ENCODE peak calls at places on chromosomes 2 and 18, in seven cellular contexts. L is smooth muscle cell of the brain vasculature; M is uterus; R is GM23248; O is amniotic stem cell; Q is endothelial cell; T is CD4-positive, alpha-beta memory T cell. Y is an unnamed sample.

GRCh38 chr18:69617888-69618287 is 217.2 kb downstream of the DOK6 start:
- DNase-seq in M (no peak), Q (no peak), O (peak), T (no peak), L (no peak), R (peak), Y (no peak)

GRCh38 chr2:113754989-113755689 is 1.3 kb downstream of the SLC35F5 start:
- DNase-seq in L (no peak), O (no peak), T (no peak), Q (no peak), R (peak), M (no peak), Y (no peak)

GRCh38 chr2:190717306-190717705 is 68.4 kb downstream of the NAB1 start:
- DNase-seq in R (no peak), L (no peak), O (no peak), M (no peak), Q (no peak), T (no peak), Y (no peak)

GRCh38 chr2:219071189-219071816 is 10.6 kb upstream of the IHH start:
- DNase-seq in M (no peak), T (no peak), L (no peak), R (peak), Q (no peak), O (no peak), Y (no peak)

GRCh38 chr2:161246301-161246700 is 61.9 kb upstream of the PSMD14 start:
- DNase-seq in R (no peak), T (no peak), Q (no peak), M (no peak), L (no peak), O (no peak), Y (no peak)

GRCh38 chr2:118732432-118732831 is 115.0 kb downstream of the EN1 start:
- DNase-seq in R (peak), T (no peak), M (no peak), O (no peak), Q (no peak), L (no peak), Y (no peak)

GRCh38 chr2:127275356-127275755 is 18.6 kb downstream of the ERCC3 start:
- DNase-seq in M (no peak), T (no peak), R (no peak), O (no peak), L (no peak), Q (no peak), Y (no peak)

GRCh38 chr2:100381240-100381639 is 36.2 kb downstream of the CHST10 start:
- DNase-seq in Q (peak), O (peak), T (peak), M (peak), L (peak), R (peak), Y (no peak)

GRCh38 chr2:17672583-17673317 is 80.9 kb downstream of the SMC6 start:
- DNase-seq in L (no peak), M (no peak), Q (no peak), O (peak), T (no peak), R (peak), Y (no peak)

GRCh38 chr2:112181571-112182290 is 43.5 kb downstream of the FBLN7 start:
- DNase-seq in L (no peak), T (peak), Q (peak), M (no peak), O (no peak), R (no peak), Y (no peak)

GRCh38 chr2:223626713-223627112 is 24.6 kb upstream of the SCG2 start:
- DNase-seq in M (no peak), R (peak), T (no peak), O (peak), Q (no peak), L (no peak), Y (no peak)

GRCh38 chr2:56168163-56168562 is 15.6 kb upstream of the CCDC85A start:
- DNase-seq in M (no peak), O (no peak), R (peak), Q (no peak), T (no peak), L (no peak), Y (no peak)

GRCh38 chr2:41668529-41668928 is 379.3 kb upstream of the PKDCC start:
- DNase-seq in T (no peak), Q (no peak), O (no peak), L (no peak), R (no peak), M (no peak), Y (no peak)

GRCh38 chr2:36729067-36729466 is 32.6 kb downstream of the VIT start:
- DNase-seq in L (no peak), Q (no peak), R (peak), M (no peak), O (no peak), T (no peak), Y (no peak)

GRCh38 chr2:158676696-158677095 is 118.4 kb upstream of the DAPL1 start:
- DNase-seq in R (no peak), T (no peak), L (no peak), M (no peak), O (no peak), Q (no peak), Y (no peak)

GRCh38 chr2:64524604-64525322 is 635 bp downstream of the AFTPH start:
- DNase-seq in O (no peak), Q (peak), L (no peak), M (peak), R (peak), T (no peak), Y (no peak)

GRCh38 chr2:135798762-135799161 is 38.2 kb downstream of the LCT start:
- DNase-seq in L (no peak), O (no peak), T (no peak), Q (no peak), M (no peak), R (peak), Y (no peak)

GRCh38 chr2:49110571-49111315 is 43.6 kb downstream of the FSHR start:
- DNase-seq in M (no peak), T (no peak), O (no peak), Q (no peak), L (no peak), R (no peak), Y (no peak)

GRCh38 chr2:239286901-239287300 is 113.9 kb downstream of the HDAC4 start:
- DNase-seq in O (no peak), L (no peak), M (no peak), Q (no peak), R (no peak), T (no peak), Y (no peak)

GRCh38 chr2:224032283-224032682 is 6.8 kb downstream of the SERPINE2 start:
- DNase-seq in R (no peak), Q (no peak), T (no peak), O (no peak), M (no peak), L (no peak), Y (no peak)

GRCh38 chr18:79609021-79609461 is 70.6 kb upstream of the CTDP1 start:
- DNase-seq in Q (no peak), M (peak), O (no peak), T (no peak), R (no peak), L (no peak), Y (no peak)

GRCh38 chr2:55112229-55113016 is 62.2 kb upstream of the RTN4 start:
- DNase-seq in M (peak), L (peak), O (no peak), Q (no peak), T (no peak), R (peak), Y (no peak)

GRCh38 chr18:41972067-41973000 is 17.3 kb downstream of the PIK3C3 start:
- DNase-seq in T (no peak), M (no peak), O (no peak), Q (no peak), R (no peak), L (no peak), Y (no peak)

GRCh38 chr2:240713928-240714746 is 22.5 kb downstream of the AQP12A start:
- DNase-seq in M (no peak), L (no peak), Q (no peak), R (no peak), O (no peak), T (no peak), Y (no peak)

GRCh38 chr2:173457366-173457765 is 102.7 kb downstream of the CDCA7 start:
- DNase-seq in T (no peak), O (no peak), L (no peak), Q (no peak), R (peak), M (no peak), Y (no peak)

GRCh38 chr2:53403836-53404413 is 363.7 kb upstream of the CHAC2 start:
- DNase-seq in M (no peak), L (no peak), O (peak), R (peak), T (no peak), Q (no peak), Y (peak)

GRCh38 chr2:119419803-119420508 is 11.7 kb upstream of the TMEM37 start:
- DNase-seq in T (no peak), R (no peak), Q (no peak), L (no peak), O (no peak), M (no peak), Y (no peak)

GRCh38 chr2:73614105-73614504 is 28.1 kb downstream of the NAT8 start:
- DNase-seq in O (no peak), M (no peak), L (no peak), R (no peak), T (no peak), Q (no peak), Y (no peak)

GRCh38 chr2:204012081-204012653 is 75.6 kb downstream of the ICOS start:
- DNase-seq in Q (no peak), T (no peak), L (no peak), M (no peak), O (no peak), R (peak), Y (no peak)

GRCh38 chr2:75055307-75055819 is 96.9 kb downstream of the POLE4 start:
- DNase-seq in O (no peak), M (no peak), Q (no peak), L (no peak), T (no peak), R (no peak), Y (no peak)

GRCh38 chr2:223469270-223470057 is 132.7 kb downstream of the SCG2 start:
- DNase-seq in R (peak), O (no peak), Q (no peak), M (peak), L (no peak), T (no peak), Y (peak)

GRCh38 chr2:216920150-216920846 is 60.4 kb upstream of the TNP1 start:
- DNase-seq in Q (no peak), R (no peak), L (no peak), T (no peak), O (no peak), M (no peak), Y (no peak)

GRCh38 chr2:98148968-98149697 is 62.2 kb downstream of the VWA3B start:
- DNase-seq in T (peak), M (no peak), R (peak), Q (no peak), O (no peak), L (peak), Y (no peak)

GRCh38 chr18:71036783-71037182 is 747.9 kb downstream of the SOCS6 start:
- DNase-seq in Q (no peak), O (no peak), R (peak), M (no peak), T (no peak), L (no peak), Y (peak)